ENCODE peak calls at places on chromosomes 1 and 21, in four cellular contexts. G is epithelial cell of esophagus, H is mesendoderm, O is GM03348. U is an unnamed sample.

GRCh38 chr1:184583837-184584236 is 170.8 kb downstream of the EDEM3 start:
- DNase-seq in G (no peak), H (peak), O (no peak), U (peak)

GRCh38 chr1:38006008-38006828 is 904 bp upstream of the FHL3 start:
- DNase-seq in G (no peak), H (peak), O (no peak), U (no peak)

GRCh38 chr1:28668956-28669719 is 554 bp downstream of the GMEB1 start:
- DNase-seq in G (peak), H (peak), O (peak), U (peak)

GRCh38 chr1:60271041-60271440 is 197.5 kb upstream of the C1orf87 start:
- DNase-seq in G (no peak), H (no peak), O (no peak), U (no peak)

GRCh38 chr1:48105167-48105566 is 108.0 kb upstream of the TRABD2B start:
- DNase-seq in G (peak), H (peak), O (no peak), U (no peak)

GRCh38 chr21:31921079-31921478 is 48.3 kb downstream of the HUNK start:
- DNase-seq in G (no peak), H (no peak), O (peak), U (no peak)

GRCh38 chr1:68848017-68848416 is 351.1 kb upstream of the DEPDC1 start:
- DNase-seq in G (no peak), H (peak), O (no peak), U (no peak)

GRCh38 chr1:235650341-235651169 is 971 bp upstream of the GNG4 start:
- DNase-seq in G (no peak), H (peak), O (no peak), U (peak)

GRCh38 chr1:200873671-200874397 is 1.1 kb downstream of the GPR25 start:
- DNase-seq in G (no peak), H (no peak), O (peak), U (no peak)

GRCh38 chr1:38680801-38681510 is 178.6 kb downstream of the RRAGC start:
- DNase-seq in G (peak), H (peak), O (no peak), U (peak)

GRCh38 chr1:11413907-11414495 is 65.0 kb upstream of the DISP3 start:
- DNase-seq in G (no peak), H (peak), O (no peak), U (peak)